ENCODE peak calls at places on chromosomes 6 and 20, in ten cellular contexts. L, V, W, F, C, I, H, S, N and X are unnamed samples.

GRCh38 chr20:25328954-25329498 is 61.6 kb downstream of the ABHD12 start:
- DNase-seq in L (no peak), V (no peak), W (no peak), F (no peak), C (no peak), I (no peak), H (no peak), S (no peak), N (no peak), X (no peak)

GRCh38 chr6:151782560-151782959 is 24.9 kb upstream of the ESR1 start:
- DNase-seq in L (no peak), V (no peak), W (no peak), F (no peak), C (no peak), I (no peak), H (no peak), S (no peak), N (no peak), X (no peak)

GRCh38 chr6:99178168-99178567 is 171.3 kb downstream of the FAXC start:
- DNase-seq in L (no peak), V (no peak), W (no peak), F (no peak), C (no peak), I (no peak), H (no peak), S (no peak), N (no peak), X (no peak)

GRCh38 chr6:34817337-34817910 is 25.5 kb downstream of the BLTP3A start:
- DNase-seq in L (no peak), V (no peak), W (no peak), F (no peak), C (no peak), I (no peak), H (no peak), S (no peak), N (no peak), X (no peak)

GRCh38 chr20:50142812-50143211 is 10.7 kb downstream of the PEDS1 start:
- DNase-seq in L (no peak), V (no peak), W (no peak), F (no peak), C (peak), I (no peak), H (no peak), S (no peak), N (no peak), X (no peak)

GRCh38 chr6:13400772-13401171 is 72.4 kb upstream of the TBC1D7 start:
- DNase-seq in L (no peak), V (no peak), W (no peak), F (no peak), C (peak), I (no peak), H (no peak), S (no peak), N (no peak), X (no peak)

GRCh38 chr6:106771822-106772221 is 142.4 kb downstream of the QRSL1 start:
- DNase-seq in L (no peak), V (no peak), W (no peak), F (no peak), C (no peak), I (no peak), H (no peak), S (no peak), N (no peak), X (no peak)

GRCh38 chr20:6122873-6123649 is at the start of gene FERMT1:
- DNase-seq in L (peak), V (peak), W (no peak), F (peak), C (peak), I (peak), H (no peak), S (peak), N (no peak), X (peak)

GRCh38 chr6:146090474-146090873 is 61.6 kb downstream of the GRM1 start:
- DNase-seq in L (no peak), V (no peak), W (no peak), F (no peak), C (no peak), I (no peak), H (no peak), S (no peak), N (no peak), X (peak)

GRCh38 chr6:167933847-167934246 is 63.6 kb upstream of the KIF25 start:
- DNase-seq in L (no peak), V (no peak), W (no peak), F (no peak), C (no peak), I (no peak), H (no peak), S (no peak), N (no peak), X (no peak)

GRCh38 chr6:148628251-148628650 is 118.6 kb upstream of the UST start:
- DNase-seq in L (no peak), V (no peak), W (no peak), F (no peak), C (no peak), I (no peak), H (no peak), S (no peak), N (no peak), X (no peak)

GRCh38 chr6:137827977-137828815 is 38.9 kb upstream of the TNFAIP3 start:
- DNase-seq in L (peak), V (no peak), W (no peak), F (no peak), C (no peak), I (no peak), H (no peak), S (peak), N (no peak), X (no peak)

GRCh38 chr6:138645976-138646640 is 127.5 kb upstream of the CCDC28A start:
- DNase-seq in L (no peak), V (no peak), W (no peak), F (no peak), C (no peak), I (no peak), H (no peak), S (no peak), N (no peak), X (no peak)

GRCh38 chr6:28217890-28218289 is 7.2 kb upstream of the ZSCAN9 start:
- DNase-seq in L (no peak), V (no peak), W (no peak), F (no peak), C (no peak), I (no peak), H (no peak), S (no peak), N (no peak), X (no peak)

GRCh38 chr20:14712302-14712739 is 374.9 kb upstream of the FLRT3 start:
- DNase-seq in L (no peak), V (peak), W (no peak), F (no peak), C (peak), I (peak), H (no peak), S (no peak), N (no peak), X (peak)

GRCh38 chr20:6026051-6026450 is 27.8 kb downstream of the LRRN4 start:
- DNase-seq in L (no peak), V (no peak), W (no peak), F (no peak), C (no peak), I (peak), H (no peak), S (no peak), N (no peak), X (no peak)

GRCh38 chr6:156988276-156989158 is 211.3 kb downstream of the ARID1B start:
- DNase-seq in L (no peak), V (no peak), W (no peak), F (no peak), C (peak), I (no peak), H (no peak), S (no peak), N (no peak), X (no peak)

GRCh38 chr6:105892577-105893262 is 193.4 kb upstream of the PRDM1 start:
- DNase-seq in L (no peak), V (no peak), W (no peak), F (no peak), C (no peak), I (no peak), H (no peak), S (no peak), N (no peak), X (no peak)

GRCh38 chr20:11391591-11391990 is 526.1 kb upstream of the BTBD3 start:
- DNase-seq in L (no peak), V (no peak), W (no peak), F (no peak), C (no peak), I (no peak), H (no peak), S (no peak), N (no peak), X (no peak)

GRCh38 chr20:2700913-2701620 is 8.5 kb downstream of the EBF4 start:
- DNase-seq in L (no peak), V (peak), W (no peak), F (peak), C (no peak), I (no peak), H (no peak), S (no peak), N (peak), X (no peak)

GRCh38 chr20:54397292-54398155 is 77.9 kb upstream of the DOK5 start:
- DNase-seq in L (no peak), V (no peak), W (no peak), F (no peak), C (no peak), I (no peak), H (no peak), S (no peak), N (peak), X (no peak)

GRCh38 chr6:6546318-6547110 is 42.0 kb upstream of the LY86 start:
- DNase-seq in L (peak), V (no peak), W (no peak), F (peak), C (no peak), I (no peak), H (no peak), S (peak), N (no peak), X (no peak)

GRCh38 chr6:136728033-136728939 is 64.0 kb downstream of the MAP3K5 start:
- DNase-seq in L (no peak), V (no peak), W (no peak), F (no peak), C (no peak), I (peak), H (no peak), S (no peak), N (no peak), X (no peak)

GRCh38 chr6:26224940-26225847 is 138.0 kb downstream of the HFE start:
- DNase-seq in L (no peak), V (peak), W (no peak), F (no peak), C (no peak), I (no peak), H (no peak), S (no peak), N (peak), X (peak)

GRCh38 chr20:51172558-51173428 is 149.9 kb upstream of the KCNG1 start:
- DNase-seq in L (no peak), V (no peak), W (no peak), F (no peak), C (no peak), I (no peak), H (no peak), S (no peak), N (no peak), X (no peak)

GRCh38 chr6:23498013-23498412 is 628.0 kb upstream of the NRSN1 start:
- DNase-seq in L (no peak), V (no peak), W (no peak), F (no peak), C (no peak), I (peak), H (no peak), S (no peak), N (no peak), X (no peak)

GRCh38 chr6:108002365-108003221 is 44.6 kb upstream of the SEC63 start:
- DNase-seq in L (no peak), V (peak), W (no peak), F (peak), C (peak), I (no peak), H (no peak), S (no peak), N (peak), X (peak)

GRCh38 chr20:48776306-48776705 is 51.5 kb downstream of the PREX1 start:
- DNase-seq in L (no peak), V (no peak), W (no peak), F (peak), C (no peak), I (peak), H (no peak), S (no peak), N (no peak), X (no peak)

GRCh38 chr6:5167501-5167900 is 82.4 kb downstream of the PPP1R3G start:
- DNase-seq in L (no peak), V (no peak), W (no peak), F (no peak), C (no peak), I (peak), H (no peak), S (no peak), N (no peak), X (no peak)

GRCh38 chr6:162856885-162857284 is 129.1 kb downstream of the PACRG start:
- DNase-seq in L (no peak), V (peak), W (no peak), F (peak), C (peak), I (peak), H (no peak), S (no peak), N (peak), X (peak)

GRCh38 chr6:129426343-129426742 is 283.6 kb downstream of the ARHGAP18 start:
- DNase-seq in L (no peak), V (no peak), W (no peak), F (no peak), C (no peak), I (no peak), H (no peak), S (no peak), N (no peak), X (no peak)